ENCODE peak calls at places on chromosomes 13 and 19, in four cellular contexts. O, V, R and I are unnamed samples.

GRCh38 chr13:38697628-38698333 is 10.9 kb downstream of the FREM2 start:
- DNase-seq in R (no peak), V (peak), O (no peak), I (no peak)

GRCh38 chr13:97327521-97328221 is 105.5 kb downstream of the MBNL2 start:
- DNase-seq in V (no peak), R (no peak), O (no peak), I (no peak)

GRCh38 chr13:74930402-74931165 is 551.4 kb downstream of the TBC1D4 start:
- DNase-seq in V (peak), R (no peak), O (peak), I (no peak)

GRCh38 chr13:40673414-40673813 is 7.0 kb upstream of the FOXO1 start:
- DNase-seq in R (no peak), V (no peak), O (no peak), I (no peak)

GRCh38 chr13:87089391-87089790 is 581.8 kb upstream of the SLITRK5 start:
- DNase-seq in O (no peak), R (no peak), V (no peak), I (no peak)

GRCh38 chr19:48244289-48244688 is 11.4 kb downstream of the CARD8 start:
- DNase-seq in O (no peak), V (no peak), R (peak), I (no peak)

GRCh38 chr13:32256243-32256642 is 58.9 kb downstream of the ZAR1L start:
- DNase-seq in R (no peak), O (no peak), V (no peak), I (no peak)

GRCh38 chr19:49020931-49021895 is 2.9 kb downstream of the CGB3 start:
- DNase-seq in R (no peak), V (peak), O (no peak), I (no peak)

GRCh38 chr13:63351533-63351932 is 1935.9 kb upstream of the PCDH20 start:
- DNase-seq in R (no peak), O (no peak), V (no peak), I (no peak)